ENCODE peak calls at places on chromosomes 2 and 18, in five cellular contexts. G is fibroblast of lung; M is effector memory CD4-positive, alpha-beta T cell; S is substantia nigra; E is Peyer's patch. L is an unnamed sample.

GRCh38 chr2:237615631-237616249 is 11.6 kb upstream of the LRRFIP1 start:
- DNase-seq in G (no peak), S (no peak), E (no peak), M (no peak), L (no peak)

GRCh38 chr2:60359569-60359968 is 193.9 kb downstream of the BCL11A start:
- DNase-seq in E (no peak), G (no peak), M (no peak), S (no peak), L (no peak)

GRCh38 chr2:129318581-129319421 is 660.7 kb upstream of the RAB6C start:
- DNase-seq in M (no peak), E (no peak), G (no peak), S (no peak), L (no peak)

GRCh38 chr2:237491515-237492118 is 4.6 kb downstream of the MLPH start:
- DNase-seq in S (no peak), E (no peak), G (no peak), M (no peak), L (no peak)

GRCh38 chr18:39842042-39842791 is 2112.8 kb upstream of the PIK3C3 start:
- DNase-seq in E (no peak), M (no peak), S (no peak), G (no peak), L (no peak)

GRCh38 chr2:232085826-232086425 is 124.4 kb downstream of the DIS3L2 start:
- DNase-seq in S (no peak), M (no peak), G (peak), E (no peak), L (no peak)

GRCh38 chr18:61883547-61883946 is 9.3 kb downstream of the RNF152 start:
- DNase-seq in M (no peak), S (no peak), G (no peak), E (no peak), L (no peak)

GRCh38 chr2:133812826-133813617 is 244.8 kb upstream of the NCKAP5 start:
- DNase-seq in S (no peak), M (no peak), E (no peak), G (peak), L (no peak)

GRCh38 chr18:13452448-13452811 is 233.9 kb downstream of the LDLRAD4 start:
- DNase-seq in G (peak), S (no peak), M (no peak), E (no peak), L (no peak)

GRCh38 chr2:45224321-45224995 is 215.2 kb upstream of the SIX2 start:
- DNase-seq in G (no peak), M (no peak), S (no peak), E (no peak), L (no peak)

GRCh38 chr2:69253033-69253535 is 133.9 kb downstream of the GFPT1 start:
- DNase-seq in G (peak), S (no peak), E (no peak), M (no peak), L (no peak)

GRCh38 chr2:120385355-120386127 is 39.6 kb downstream of the INHBB start:
- DNase-seq in M (no peak), E (no peak), S (no peak), G (no peak), L (no peak)

GRCh38 chr2:171824086-171824485 is 70.0 kb downstream of the SLC25A12 start:
- DNase-seq in G (no peak), E (no peak), S (no peak), M (no peak), L (no peak)

GRCh38 chr2:77016481-77016880 is 505.7 kb downstream of the LRRTM4 start:
- DNase-seq in G (no peak), S (no peak), E (no peak), M (no peak), L (no peak)
- H3K27ac ChIP-seq in G (no peak), S (no peak), E (no peak), M (no peak), L (no peak)

GRCh38 chr2:153478289-153479261 is at the start of gene RPRM:
- DNase-seq in G (peak), S (peak), E (no peak), M (peak), L (peak)
- H3K27ac ChIP-seq in G (no peak), S (no peak), E (no peak), M (no peak), L (no peak)

GRCh38 chr2:178782236-178782635 is 25.0 kb downstream of the TTN start:
- DNase-seq in G (no peak), M (no peak), E (no peak), S (no peak), L (no peak)
- H3K27ac ChIP-seq in G (no peak), M (no peak), E (no peak), S (no peak), L (no peak)

GRCh38 chr2:229443141-229443540 is 172.1 kb upstream of the PID1 start:
- DNase-seq in M (no peak), G (no peak), S (no peak), E (no peak), L (no peak)
- H3K27ac ChIP-seq in M (no peak), G (no peak), S (no peak), E (no peak), L (no peak)

L was measured in caudate nucleus.